ENCODE peak calls at places on chromosomes 1 and 21, in four cellular contexts. One of them, this sample, is unnamed.

GRCh38 chr1:205783904-205784303 is 8.6 kb upstream of the RAB29 start:
- DNase-seq in H1: no peak
- DNase-seq in breast epithelium: peak
- DNase-seq in CD8-positive, alpha-beta memory T cell: no peak
- DNase-seq in this sample: no peak

GRCh38 chr1:62417351-62417999 is 19.4 kb upstream of the USP1 start:
- DNase-seq in H1: no peak
- DNase-seq in breast epithelium: no peak
- DNase-seq in CD8-positive, alpha-beta memory T cell: no peak
- DNase-seq in this sample: no peak

GRCh38 chr1:209768354-209768774 is 12.5 kb downstream of the TRAF3IP3 start:
- DNase-seq in H1: no peak
- DNase-seq in breast epithelium: no peak
- DNase-seq in CD8-positive, alpha-beta memory T cell: peak
- DNase-seq in this sample: no peak

GRCh38 chr1:32791881-32792280 is 25.3 kb downstream of the YARS1 start:
- DNase-seq in H1: no peak
- DNase-seq in breast epithelium: no peak
- DNase-seq in CD8-positive, alpha-beta memory T cell: no peak
- DNase-seq in this sample: no peak

GRCh38 chr21:34129971-34130597 is 56.7 kb downstream of the MRPS6 start:
- DNase-seq in H1: no peak
- DNase-seq in breast epithelium: no peak
- DNase-seq in CD8-positive, alpha-beta memory T cell: no peak
- DNase-seq in this sample: no peak

GRCh38 chr1:183583466-183583865 is 6.8 kb downstream of the NCF2 start:
- DNase-seq in H1: no peak
- DNase-seq in breast epithelium: no peak
- DNase-seq in CD8-positive, alpha-beta memory T cell: no peak
- DNase-seq in this sample: no peak

GRCh38 chr21:31293986-31294385 is 50.1 kb downstream of the TIAM1 start:
- DNase-seq in H1: no peak
- DNase-seq in breast epithelium: no peak
- DNase-seq in CD8-positive, alpha-beta memory T cell: no peak
- DNase-seq in this sample: peak

GRCh38 chr1:91568261-91568660 is 67.6 kb downstream of the CDC7 start:
- DNase-seq in H1: no peak
- DNase-seq in breast epithelium: no peak
- DNase-seq in CD8-positive, alpha-beta memory T cell: no peak
- DNase-seq in this sample: no peak

GRCh38 chr1:200392625-200393185 is 17.1 kb downstream of the ZNF281 start:
- DNase-seq in H1: no peak
- DNase-seq in breast epithelium: no peak
- DNase-seq in CD8-positive, alpha-beta memory T cell: no peak
- DNase-seq in this sample: no peak

GRCh38 chr1:150268342-150268705 is 492 bp downstream of the APH1A start:
- DNase-seq in H1: no peak
- DNase-seq in breast epithelium: peak
- DNase-seq in CD8-positive, alpha-beta memory T cell: peak
- DNase-seq in this sample: no peak

GRCh38 chr1:34619256-34619655 is 135.6 kb upstream of the GJB5 start:
- DNase-seq in H1: no peak
- DNase-seq in breast epithelium: no peak
- DNase-seq in CD8-positive, alpha-beta memory T cell: no peak
- DNase-seq in this sample: no peak

GRCh38 chr1:94143809-94144176 is 22.8 kb upstream of the ABCA4 start:
- DNase-seq in H1: no peak
- DNase-seq in breast epithelium: no peak
- DNase-seq in CD8-positive, alpha-beta memory T cell: no peak
- DNase-seq in this sample: no peak

GRCh38 chr21:37815893-37816292 is 100.4 kb downstream of the KCNJ6 start:
- DNase-seq in H1: no peak
- DNase-seq in breast epithelium: no peak
- DNase-seq in CD8-positive, alpha-beta memory T cell: no peak
- DNase-seq in this sample: no peak

GRCh38 chr1:34754878-34755637 is at the start of gene GJB5:
- DNase-seq in H1: no peak
- DNase-seq in breast epithelium: peak
- DNase-seq in CD8-positive, alpha-beta memory T cell: no peak
- DNase-seq in this sample: no peak

GRCh38 chr1:34460193-34460592 is 283.5 kb downstream of the C1orf94 start:
- DNase-seq in H1: peak
- DNase-seq in breast epithelium: no peak
- DNase-seq in CD8-positive, alpha-beta memory T cell: no peak
- DNase-seq in this sample: no peak

GRCh38 chr1:239570878-239571277 is 184.5 kb downstream of the CHRM3 start:
- DNase-seq in H1: no peak
- DNase-seq in breast epithelium: no peak
- DNase-seq in CD8-positive, alpha-beta memory T cell: no peak
- DNase-seq in this sample: no peak

GRCh38 chr21:31142600-31142999 is 104.3 kb upstream of the KRTAP19-8 start:
- DNase-seq in H1: no peak
- DNase-seq in breast epithelium: no peak
- DNase-seq in CD8-positive, alpha-beta memory T cell: no peak
- DNase-seq in this sample: no peak

GRCh38 chr1:162178432-162178831 is 108.9 kb downstream of the NOS1AP start:
- DNase-seq in H1: no peak
- DNase-seq in breast epithelium: no peak
- DNase-seq in CD8-positive, alpha-beta memory T cell: no peak
- DNase-seq in this sample: no peak

GRCh38 chr1:35049116-35049515 is 17.4 kb upstream of the ZMYM6 start:
- DNase-seq in H1: no peak
- DNase-seq in breast epithelium: no peak
- DNase-seq in CD8-positive, alpha-beta memory T cell: no peak
- DNase-seq in this sample: no peak

DNA sequence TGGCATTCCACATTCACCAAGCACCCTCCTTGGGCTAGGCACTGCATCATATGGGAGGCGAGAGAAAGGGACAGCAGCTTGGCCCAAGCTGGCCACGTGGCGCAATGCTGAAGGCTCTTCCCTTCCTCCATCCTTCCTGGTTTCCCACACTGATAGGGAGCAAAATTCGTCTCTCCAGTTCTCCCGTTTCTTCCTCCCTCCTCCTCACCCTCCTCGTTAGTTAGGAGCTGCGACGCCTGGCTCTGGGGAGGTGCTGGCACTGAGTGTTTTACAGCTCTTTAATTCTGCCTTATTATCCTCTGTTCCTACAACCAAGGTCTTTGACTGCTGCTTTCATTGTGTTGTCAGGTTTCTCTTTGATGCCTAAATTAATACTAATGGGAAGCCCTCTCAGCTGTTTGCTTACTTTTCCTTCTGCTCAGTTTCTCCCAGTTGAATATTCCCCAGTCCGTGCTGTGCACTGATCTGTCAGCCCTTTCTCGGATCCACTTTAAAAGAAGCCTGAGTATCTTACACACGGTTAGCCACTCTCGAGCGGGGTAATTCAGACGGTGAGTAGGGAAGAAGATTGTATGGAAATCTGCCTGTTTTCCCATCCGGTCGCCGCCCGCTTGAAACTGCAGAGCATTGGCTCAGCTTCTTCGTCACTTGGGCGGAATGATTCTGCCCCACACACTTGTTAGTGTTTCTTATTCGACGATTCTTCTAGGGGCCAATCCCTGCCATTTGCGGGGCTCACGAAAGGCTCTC is 56.2 kb upstream of the SMYD2 start:
- DNase-seq in H1: peak
- DNase-seq in breast epithelium: no peak
- DNase-seq in CD8-positive, alpha-beta memory T cell: no peak
- DNase-seq in this sample: no peak
- H3K4me3 ChIP-seq in H1: peak
- H3K4me3 ChIP-seq in breast epithelium: peak
- H3K4me3 ChIP-seq in CD8-positive, alpha-beta memory T cell: no peak
- H3K4me3 ChIP-seq in this sample: peak

DNA sequence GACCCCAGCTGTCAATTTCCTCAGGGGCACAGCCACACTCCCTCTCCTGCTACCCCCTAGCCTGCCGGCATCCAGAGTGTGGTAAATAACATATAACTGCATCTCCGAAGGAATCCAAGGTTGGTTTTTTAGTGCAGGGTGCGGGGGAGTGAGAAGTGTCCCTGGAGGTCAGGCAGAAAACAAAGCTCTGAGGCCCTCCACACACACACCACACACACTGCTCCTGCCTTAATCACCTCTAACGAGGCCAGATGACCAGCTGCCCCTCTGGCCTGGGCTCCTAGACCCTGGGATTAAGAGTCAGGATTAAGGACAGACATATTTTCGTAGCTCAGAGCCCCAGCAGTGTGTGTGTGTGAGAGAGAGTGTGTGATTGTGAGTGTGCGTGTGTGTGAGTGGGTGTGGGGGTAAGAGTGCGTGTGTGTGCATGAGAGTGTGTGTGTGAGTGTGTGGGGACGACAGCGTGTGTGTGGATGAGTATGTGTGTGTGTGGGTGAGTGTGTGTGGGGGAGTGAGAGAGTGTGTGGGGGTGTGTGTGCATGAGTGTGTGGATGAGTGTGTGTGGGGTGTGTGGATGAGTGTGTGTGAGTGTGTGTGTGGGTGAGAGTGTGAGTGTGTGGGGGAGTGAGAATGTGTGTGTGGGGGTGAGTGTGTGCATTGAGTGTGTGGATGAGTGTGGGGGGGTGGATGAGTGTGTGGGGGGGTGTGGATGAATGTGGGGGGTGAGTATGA is 14.6 kb downstream of the SDC3 start:
- DNase-seq in H1: no peak
- DNase-seq in breast epithelium: no peak
- DNase-seq in CD8-positive, alpha-beta memory T cell: no peak
- DNase-seq in this sample: no peak
- H3K4me3 ChIP-seq in H1: no peak
- H3K4me3 ChIP-seq in breast epithelium: no peak
- H3K4me3 ChIP-seq in CD8-positive, alpha-beta memory T cell: no peak
- H3K4me3 ChIP-seq in this sample: no peak

DNA sequence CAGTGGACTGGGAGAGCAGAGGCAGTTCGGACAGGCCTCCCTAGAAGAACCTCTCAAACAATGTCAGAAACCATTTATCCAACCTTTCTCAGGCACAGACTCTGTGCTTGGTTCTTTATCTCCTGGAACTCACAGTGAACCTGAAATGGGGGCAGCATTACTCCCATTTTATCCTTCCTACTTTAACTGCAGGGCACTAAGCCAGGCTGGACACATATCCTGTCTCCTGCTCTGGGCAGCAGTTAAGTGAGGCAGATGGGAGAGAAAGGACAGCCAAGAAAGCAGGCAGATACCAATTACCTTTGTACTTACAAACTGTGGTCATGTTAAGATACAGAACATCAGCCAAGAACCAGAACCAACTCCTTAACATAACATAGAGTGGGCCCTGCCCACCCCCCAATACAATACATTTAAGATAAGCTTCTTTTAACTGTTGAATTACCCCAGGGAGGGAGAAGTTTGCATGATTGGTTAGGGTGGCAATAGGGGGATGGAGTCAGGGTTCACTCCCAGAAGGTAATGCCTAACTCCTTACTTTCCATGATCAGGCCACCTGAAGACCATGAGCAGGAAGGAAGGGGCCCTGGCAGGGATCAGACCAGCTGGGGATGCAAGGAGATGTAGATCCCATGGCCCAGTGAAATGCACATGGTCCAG is 10.9 kb downstream of the KDF1 start:
- DNase-seq in H1: no peak
- DNase-seq in breast epithelium: no peak
- DNase-seq in CD8-positive, alpha-beta memory T cell: no peak
- DNase-seq in this sample: no peak
- H3K4me3 ChIP-seq in H1: no peak
- H3K4me3 ChIP-seq in breast epithelium: no peak
- H3K4me3 ChIP-seq in CD8-positive, alpha-beta memory T cell: no peak
- H3K4me3 ChIP-seq in this sample: no peak

GRCh38 chr1:15017105-15017504 is 136.4 kb upstream of the TMEM51 start:
- DNase-seq in H1: no peak
- DNase-seq in breast epithelium: no peak
- DNase-seq in CD8-positive, alpha-beta memory T cell: no peak
- DNase-seq in this sample: no peak
- H3K4me3 ChIP-seq in H1: no peak
- H3K4me3 ChIP-seq in breast epithelium: no peak
- H3K4me3 ChIP-seq in CD8-positive, alpha-beta memory T cell: no peak
- H3K4me3 ChIP-seq in this sample: no peak

DNA sequence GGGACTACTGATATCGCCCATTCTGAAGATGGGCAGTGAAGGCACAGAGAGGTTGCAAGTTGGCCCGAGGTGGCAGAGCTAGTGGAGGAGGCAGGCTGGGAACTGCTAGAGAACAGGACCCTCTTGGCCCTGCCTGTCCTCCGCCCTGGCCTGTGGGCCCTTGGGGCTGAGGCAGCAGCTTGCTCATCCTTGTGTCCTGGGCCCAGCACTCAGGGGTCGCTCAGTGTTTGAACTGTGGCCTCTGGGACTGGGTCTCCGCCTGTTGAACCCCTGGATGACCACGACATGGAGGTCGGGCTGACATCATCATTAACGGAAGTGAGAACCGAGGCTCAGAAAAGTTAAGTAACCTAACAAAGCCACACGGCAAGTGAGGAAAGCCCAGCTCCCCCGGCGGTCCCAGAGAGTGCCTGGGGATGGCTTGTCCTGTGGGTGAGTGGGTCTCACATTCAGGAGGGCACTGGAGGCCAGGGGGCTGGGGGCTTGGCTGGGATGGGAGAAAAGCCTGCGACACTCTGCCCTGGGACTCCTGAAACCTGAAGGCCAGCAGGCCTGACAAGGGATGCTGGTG is 23.0 kb upstream of the DDOST start:
- DNase-seq in H1: no peak
- DNase-seq in breast epithelium: no peak
- DNase-seq in CD8-positive, alpha-beta memory T cell: no peak
- DNase-seq in this sample: no peak
- H3K4me3 ChIP-seq in H1: no peak
- H3K4me3 ChIP-seq in breast epithelium: peak
- H3K4me3 ChIP-seq in CD8-positive, alpha-beta memory T cell: no peak
- H3K4me3 ChIP-seq in this sample: no peak

DNA sequence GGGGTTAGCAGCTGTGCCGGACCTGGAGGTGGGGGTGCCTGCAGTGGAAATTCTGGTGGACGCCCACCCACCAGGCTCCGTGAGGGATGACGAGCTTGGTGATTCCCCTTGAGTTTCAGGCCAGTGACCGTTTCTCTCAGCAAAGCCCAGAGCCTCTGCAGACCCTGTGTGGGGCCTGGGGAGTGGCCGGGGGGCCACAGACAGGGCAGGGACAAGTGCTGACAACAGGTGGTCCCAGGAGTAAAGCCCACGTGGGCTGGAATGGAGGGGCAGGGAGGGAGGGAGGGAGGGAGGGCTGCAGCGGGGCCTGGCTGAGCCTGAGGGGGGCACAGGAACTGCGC is 52.8 kb downstream of the COL18A1 start:
- DNase-seq in H1: no peak
- DNase-seq in breast epithelium: no peak
- DNase-seq in CD8-positive, alpha-beta memory T cell: no peak
- DNase-seq in this sample: no peak
- H3K4me3 ChIP-seq in H1: no peak
- H3K4me3 ChIP-seq in breast epithelium: no peak
- H3K4me3 ChIP-seq in CD8-positive, alpha-beta memory T cell: no peak
- H3K4me3 ChIP-seq in this sample: no peak

GRCh38 chr1:113881661-113882060 is 5.7 kb downstream of the BCL2L15 start:
- DNase-seq in H1: no peak
- DNase-seq in breast epithelium: no peak
- DNase-seq in CD8-positive, alpha-beta memory T cell: no peak
- DNase-seq in this sample: no peak
- H3K4me3 ChIP-seq in H1: no peak
- H3K4me3 ChIP-seq in breast epithelium: no peak
- H3K4me3 ChIP-seq in CD8-positive, alpha-beta memory T cell: no peak
- H3K4me3 ChIP-seq in this sample: no peak

This sample was measured in kidney epithelial cell.